ENCODE peak calls at places on chromosomes 3 and 15, in six cellular contexts. X is HCT116, T is SK-N-SH, J is H1, D is K562, L is HepG2. A is an unnamed sample. For H3K4me1, the result is how much of the 10 kb centered on the place peaks cover.

GRCh38 chr15:77589839-77590238 is 42.9 kb downstream of the LINGO1 start:
- DNase-seq in T (no peak), D (no peak), X (no peak), J (no peak), L (peak), A (peak)

GRCh38 chr3:169722715-169723114 is 42.1 kb downstream of the TERC start:
- DNase-seq in J (no peak), T (no peak), D (no peak), L (no peak), X (no peak), A (no peak)

GRCh38 chr15:45489690-45490238 is 32.8 kb downstream of the SLC30A4 start:
- DNase-seq in L (no peak), D (no peak), J (no peak), T (no peak), X (no peak), A (no peak)

GRCh38 chr3:83655083-83655482 is 1303.7 kb upstream of the CADM2 start:
- DNase-seq in X (no peak), D (no peak), L (no peak), T (no peak), J (no peak), A (no peak)

GRCh38 chr3:98786364-98786930 is 23.3 kb downstream of the ST3GAL6 start:
- DNase-seq in L (peak), X (no peak), T (no peak), D (no peak), J (no peak), A (no peak)

GRCh38 chr3:143849854-143850549 is 1.7 kb upstream of the SLC9A9 start:
- DNase-seq in X (no peak), L (no peak), T (no peak), D (no peak), J (no peak), A (peak)

GRCh38 chr3:142117052-142117451 is 32.3 kb downstream of the TFDP2 start:
- DNase-seq in J (no peak), X (peak), L (peak), T (no peak), D (no peak), A (no peak)

GRCh38 chr3:159238646-159239045 is 436.8 kb downstream of the MFSD1 start:
- DNase-seq in T (no peak), X (no peak), D (no peak), L (no peak), J (no peak), A (no peak)

GRCh38 chr3:153246805-153247204 is 84.8 kb downstream of the RAP2B start:
- DNase-seq in T (no peak), L (no peak), D (no peak), J (no peak), X (no peak), A (no peak)

DNA sequence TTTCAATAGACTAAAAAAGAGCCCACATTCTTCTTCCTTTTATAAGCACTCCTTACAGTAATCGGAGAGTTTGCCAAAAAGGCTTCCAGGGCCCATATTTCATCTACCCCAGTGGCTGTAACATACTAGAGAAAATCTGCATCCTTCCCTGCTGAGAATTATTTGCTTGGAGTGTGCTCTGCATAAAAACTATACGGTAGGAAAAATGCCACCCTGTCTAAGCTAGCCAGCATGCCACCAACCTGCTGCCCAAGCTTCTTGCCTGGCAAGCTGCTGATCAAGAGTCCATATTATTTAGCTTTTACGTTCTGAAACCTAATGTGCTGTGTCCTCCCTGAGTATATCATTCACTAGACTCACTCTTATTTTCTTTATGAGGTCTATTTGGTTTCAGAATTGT is 107.0 kb downstream of the FGF12 start:
- DNase-seq in T (no peak), X (no peak), J (no peak), L (no peak), D (no peak), A (no peak)
- H3K4me1 ChIP-seq in T (under half), X (under half), J (under half), L (under half), D (under half), A (under half)

DNA sequence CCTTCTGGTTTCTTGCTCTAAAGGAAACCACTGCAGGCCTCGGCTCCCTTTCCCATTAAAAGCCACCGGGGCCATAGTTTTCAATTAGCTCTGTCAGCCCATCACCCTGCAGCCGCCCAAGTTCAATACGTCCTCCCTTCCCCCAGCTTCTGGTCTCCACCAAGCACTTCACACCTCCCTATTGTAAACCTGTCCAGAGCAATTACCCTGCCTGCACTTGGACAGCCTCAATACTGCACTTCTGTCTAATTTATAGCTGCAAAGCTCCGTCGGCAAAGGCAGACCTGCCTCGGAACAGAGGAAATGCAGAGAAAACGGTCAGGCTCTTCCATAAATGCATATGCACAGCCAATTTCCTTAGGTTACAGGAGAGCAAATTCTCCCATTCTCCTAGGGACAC is 21.9 kb downstream of the LRIG1 start:
- DNase-seq in J (no peak), D (no peak), X (no peak), T (no peak), L (no peak), A (no peak)
- H3K9ac ChIP-seq in J (no peak), D (no peak), X (no peak), T (no peak), L (no peak), A (no peak)

GRCh38 chr3:97421565-97421964 is 343.0 kb upstream of the ARL6 start:
- DNase-seq in J (no peak), L (no peak), D (no peak), X (no peak), T (no peak), A (no peak)
- TF ChIP-seq POLR2AphosphoS5 in J (no peak), L (no peak), D (no peak), X (no peak), T (no peak), A (no peak)

GRCh38 chr3:53178246-53178645 is 17.2 kb downstream of the PRKCD start:
- DNase-seq in T (no peak), J (no peak), L (no peak), D (no peak), X (no peak), A (no peak)
- H3K4me1 ChIP-seq in T (under half), J (under half), L (under half), D (under half), X (under half), A (under half)

DNA sequence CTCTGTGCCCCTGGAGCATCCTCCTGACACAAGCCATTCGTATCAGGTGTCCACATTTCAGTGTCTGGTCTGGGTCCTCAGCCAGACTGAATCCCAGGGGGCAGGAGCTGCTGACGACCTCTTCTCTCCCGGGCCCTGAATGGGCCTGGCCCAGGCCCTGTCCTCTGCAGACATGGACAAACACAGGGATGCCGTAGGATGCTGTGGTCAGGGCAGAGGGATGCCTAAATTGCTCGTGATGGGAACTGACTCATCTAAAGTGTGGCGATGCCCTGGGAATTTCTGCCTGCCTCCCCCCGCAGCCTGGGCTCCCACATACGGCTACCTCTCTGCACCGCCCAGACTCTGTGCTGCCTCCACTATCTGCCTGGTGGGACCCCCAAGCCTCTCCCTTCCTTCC is 58.5 kb upstream of the CTSH start:
- DNase-seq in D (no peak), J (no peak), T (no peak), X (no peak), L (no peak), A (no peak)
- H3K9ac ChIP-seq in D (no peak), J (no peak), T (no peak), X (peak), L (no peak), A (no peak)

GRCh38 chr3:187264946-187265345 is 26.6 kb downstream of the MASP1 start:
- DNase-seq in T (no peak), D (no peak), L (no peak), X (no peak), J (no peak), A (no peak)

GRCh38 chr3:187264051-187264450 is 27.5 kb downstream of the MASP1 start:
- DNase-seq in T (no peak), D (no peak), J (no peak), L (peak), X (no peak), A (peak)

GRCh38 chr3:187261541-187261969 is 30.0 kb downstream of the MASP1 start:
- DNase-seq in L (no peak), J (no peak), T (no peak), D (no peak), X (no peak), A (no peak)

GRCh38 chr3:187262360-187262759 is 29.2 kb downstream of the MASP1 start:
- DNase-seq in X (no peak), T (no peak), D (no peak), L (no peak), J (no peak), A (no peak)

DNA sequence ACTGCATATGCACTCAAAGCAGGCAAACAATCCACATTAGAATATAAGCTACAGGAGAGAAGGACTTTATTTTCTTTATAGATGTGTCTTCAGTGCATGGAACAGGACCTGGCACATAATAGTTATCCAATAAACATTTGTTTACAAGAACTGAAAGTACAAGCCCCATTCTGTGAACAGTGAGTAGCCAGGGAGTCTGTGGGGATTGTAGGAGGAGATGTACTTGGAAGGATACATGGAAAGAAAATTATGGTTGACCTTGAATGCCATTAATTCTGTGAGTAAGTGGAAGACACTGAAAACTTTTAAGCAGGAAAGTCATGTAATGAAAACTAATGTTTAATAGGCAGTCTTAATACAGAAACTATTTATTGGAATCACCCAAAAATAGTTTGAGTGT is 28.3 kb downstream of the MASP1 start:
- DNase-seq in T (no peak), L (no peak), X (no peak), J (no peak), D (no peak), A (peak)
- TF ChIP-seq POLR2AphosphoS5 in T (no peak), L (no peak), X (no peak), J (no peak), D (no peak), A (no peak)

GRCh38 chr15:40323239-40323952 is at the start of gene INAFM2:
- DNase-seq in J (peak), X (peak), D (peak), T (peak), L (peak), A (peak)
- H3K4me1 ChIP-seq in J (under half), X (under half), D (under half), T (under half), L (under half), A (under half)

DNA sequence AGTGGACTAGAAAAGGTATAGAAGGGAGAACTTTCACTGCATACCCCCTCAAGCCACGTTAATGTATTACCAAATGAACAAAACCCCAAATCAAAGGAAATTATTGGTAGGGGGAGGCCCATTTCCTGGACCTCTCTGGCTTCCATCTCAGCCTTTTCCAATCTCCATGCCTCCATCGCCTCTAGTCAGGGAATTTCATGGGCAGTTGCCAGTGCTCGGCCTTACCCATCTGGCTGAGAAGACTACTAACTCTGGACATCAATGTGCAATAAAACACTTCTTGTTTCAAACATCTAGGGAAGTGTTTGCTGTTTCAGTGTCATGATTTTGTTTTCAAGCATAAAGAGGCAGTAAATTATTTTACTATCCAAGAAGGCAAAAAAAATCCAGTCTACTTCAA is 14.8 kb downstream of the LDHAL6B start:
- DNase-seq in L (no peak), D (no peak), J (no peak), T (no peak), X (no peak), A (no peak)
- H3K9ac ChIP-seq in L (no peak), D (no peak), J (no peak), T (peak), X (no peak), A (no peak)

A was measured in endothelial cell of umbilical vein.